ENCODE peak calls at places on chromosomes 7 and 10, in ten cellular contexts. A, P, S, R, G, Z, B, D, J and M are unnamed samples.

GRCh38 chr10:62885656-62886461 is 69.7 kb upstream of the EGR2 start:
- ATAC-seq in A (no peak), P (no peak), S (no peak), R (no peak), G (no peak), Z (no peak), B (no peak), D (no peak), J (peak), M (no peak)

GRCh38 chr7:150876817-150877526 is 24.7 kb downstream of the AOC1 start:
- ATAC-seq in A (peak), P (peak), S (no peak), R (peak), G (no peak), Z (peak), B (peak), D (peak), J (peak), M (no peak)

GRCh38 chr7:20214787-20215669 is 2.2 kb downstream of the MACC1 start:
- ATAC-seq in A (no peak), P (no peak), S (no peak), R (no peak), G (no peak), Z (no peak), B (no peak), D (no peak), J (no peak), M (no peak)

GRCh38 chr7:131011437-131011752 is 277.4 kb upstream of the KLF14 start:
- ATAC-seq in A (no peak), P (no peak), S (no peak), R (no peak), G (peak), Z (peak), B (no peak), D (peak), J (peak), M (no peak)

GRCh38 chr10:13987472-13987871 is 343.3 kb downstream of the FRMD4A start:
- ATAC-seq in A (no peak), P (no peak), S (no peak), R (no peak), G (peak), Z (no peak), B (no peak), D (no peak), J (no peak), M (no peak)

GRCh38 chr10:31709028-31709427 is 219.6 kb downstream of the ARHGAP12 start:
- ATAC-seq in A (peak), P (no peak), S (peak), R (no peak), G (no peak), Z (no peak), B (no peak), D (peak), J (no peak), M (no peak)

GRCh38 chr7:69684955-69685631 is 86.8 kb downstream of the AUTS2 start:
- ATAC-seq in A (no peak), P (no peak), S (peak), R (no peak), G (no peak), Z (no peak), B (no peak), D (peak), J (peak), M (no peak)

GRCh38 chr7:66627876-66628360 is 763 bp upstream of the KCTD7 start:
- ATAC-seq in A (peak), P (no peak), S (peak), R (no peak), G (no peak), Z (peak), B (no peak), D (peak), J (peak), M (peak)

GRCh38 chr10:51389415-51390342 is 309.7 kb downstream of the CSTF2T start:
- ATAC-seq in A (peak), P (no peak), S (peak), R (no peak), G (peak), Z (no peak), B (no peak), D (no peak), J (peak), M (peak)

GRCh38 chr7:33926535-33926934 is 21.2 kb downstream of the BMPER start:
- ATAC-seq in A (no peak), P (no peak), S (peak), R (no peak), G (no peak), Z (no peak), B (no peak), D (no peak), J (no peak), M (no peak)

GRCh38 chr10:34251177-34251576 is 563.9 kb downstream of the PARD3 start:
- ATAC-seq in A (no peak), P (no peak), S (no peak), R (no peak), G (no peak), Z (no peak), B (no peak), D (no peak), J (no peak), M (no peak)

GRCh38 chr7:75596727-75597614 is 104.9 kb downstream of the SPDYE5 start:
- ATAC-seq in A (no peak), P (no peak), S (no peak), R (no peak), G (peak), Z (peak), B (no peak), D (no peak), J (no peak), M (no peak)

GRCh38 chr7:108596560-108596959 is 26.9 kb downstream of the DNAJB9 start:
- ATAC-seq in A (no peak), P (no peak), S (no peak), R (no peak), G (no peak), Z (no peak), B (no peak), D (no peak), J (no peak), M (no peak)

GRCh38 chr7:20896996-20897395 is 110.3 kb upstream of the SP8 start:
- ATAC-seq in A (no peak), P (no peak), S (no peak), R (no peak), G (no peak), Z (no peak), B (no peak), D (no peak), J (no peak), M (no peak)

GRCh38 chr10:69632516-69633199 is 2.6 kb downstream of the FAM241B start:
- ATAC-seq in A (no peak), P (no peak), S (no peak), R (no peak), G (no peak), Z (no peak), B (no peak), D (no peak), J (no peak), M (no peak)

GRCh38 chr10:10911035-10911434 is 106.6 kb upstream of the CELF2 start:
- ATAC-seq in A (no peak), P (no peak), S (no peak), R (no peak), G (no peak), Z (no peak), B (no peak), D (peak), J (peak), M (no peak)

GRCh38 chr7:27204851-27205322 is 5.0 kb upstream of the HOXA13 start:
- ATAC-seq in A (no peak), P (no peak), S (no peak), R (no peak), G (no peak), Z (no peak), B (no peak), D (peak), J (no peak), M (no peak)

GRCh38 chr10:30422981-30423654 is 10.9 kb upstream of the MAP3K8 start:
- ATAC-seq in A (peak), P (peak), S (peak), R (peak), G (no peak), Z (no peak), B (no peak), D (peak), J (peak), M (peak)

GRCh38 chr10:133224861-133225366 is 5.1 kb upstream of the UTF1 start:
- ATAC-seq in A (no peak), P (no peak), S (no peak), R (no peak), G (peak), Z (no peak), B (no peak), D (no peak), J (no peak), M (no peak)

GRCh38 chr7:152076324-152076821 is 50.9 kb downstream of the GALNT11 start:
- ATAC-seq in A (peak), P (no peak), S (peak), R (no peak), G (peak), Z (no peak), B (no peak), D (peak), J (peak), M (no peak)